ENCODE peak calls at places on chromosomes 5 and 9, in five cellular contexts. I is activated CD4-positive, alpha-beta T cell treated with anti-CD3 and anti-CD28 coated beads for 4 hours; J is osteocyte; N is mesenteric fat pad; S is NK-92 treated with Interleukin-12 subunit alpha and Interleukin-12 subunit beta, amount 100 ng/mL, for 24 hours. G is an unnamed sample.

GRCh38 chr9:114756920-114757319 is 48.9 kb downstream of the TNFSF15 start:
- DNase-seq in I (no peak), J (no peak), N (no peak), S (no peak), G (no peak)

GRCh38 chr5:80835128-80835527 is 125.0 kb upstream of the RASGRF2 start:
- DNase-seq in I (no peak), J (no peak), N (no peak), S (no peak), G (no peak)

GRCh38 chr5:5141625-5142527 is 1.7 kb downstream of the ADAMTS16 start:
- DNase-seq in I (peak), J (no peak), N (no peak), S (peak), G (peak)

GRCh38 chr9:90580576-90580975 is 62.0 kb downstream of the DIRAS2 start:
- DNase-seq in I (no peak), J (no peak), N (no peak), S (no peak), G (no peak)

GRCh38 chr5:9284781-9285307 is 261.0 kb downstream of the SEMA5A start:
- DNase-seq in I (no peak), J (no peak), N (no peak), S (no peak), G (no peak)

GRCh38 chr9:16277471-16277870 is 593.0 kb downstream of the BNC2 start:
- DNase-seq in I (no peak), J (no peak), N (no peak), S (no peak), G (no peak)

GRCh38 chr9:98495530-98495929 is 213.2 kb downstream of the GABBR2 start:
- DNase-seq in I (no peak), J (no peak), N (no peak), S (no peak), G (no peak)

GRCh38 chr5:150318613-150319483 is 16.1 kb upstream of the ARSI start:
- DNase-seq in I (no peak), J (no peak), N (no peak), S (no peak), G (no peak)

GRCh38 chr9:133252301-133252776 is 22.7 kb downstream of the ABO start:
- DNase-seq in I (no peak), J (peak), N (peak), S (no peak), G (no peak)

GRCh38 chr5:66518052-66518451 is 78.1 kb upstream of the MAST4 start:
- DNase-seq in I (no peak), J (no peak), N (no peak), S (no peak), G (no peak)

GRCh38 chr5:111976705-111977104 is 219.7 kb upstream of the NREP start:
- DNase-seq in I (no peak), J (no peak), N (no peak), S (no peak), G (no peak)

GRCh38 chr9:121876212-121876611 is 216.9 kb downstream of the TTLL11 start:
- DNase-seq in I (no peak), J (no peak), N (peak), S (no peak), G (no peak)

GRCh38 chr5:177479774-177480173 is 6.3 kb upstream of the DBN1 start:
- DNase-seq in I (no peak), J (no peak), N (no peak), S (no peak), G (no peak)

GRCh38 chr9:116080561-116080960 is 73.0 kb upstream of the PAPPA start:
- DNase-seq in I (no peak), J (no peak), N (no peak), S (no peak), G (no peak)

G was measured in T-helper 9 cell.